ENCODE peak calls at places on chromosome 22, in nine cellular contexts. I is WTC11; O is naive thymus-derived CD4-positive, alpha-beta T cell; B is germinal center; P is NCI-H345; J is fibroblast of pulmonary artery; N is NCI-H1092; V is psoas muscle; T is HS-5. Y is an unnamed sample.

GRCh38 chr22:49643998-49644397 is 183.7 kb downstream of the BRD1 start:
- DNase-seq in I (no peak), O (no peak), B (no peak), P (no peak), J (no peak), N (no peak), V (no peak), T (no peak), Y (no peak)

GRCh38 chr22:38262051-38262795 is 10.6 kb downstream of the TMEM184B start:
- DNase-seq in I (peak), O (peak), B (peak), P (no peak), J (no peak), N (peak), V (peak), T (no peak), Y (no peak)

GRCh38 chr22:36097880-36098279 is 62.7 kb downstream of the APOL3 start:
- DNase-seq in I (no peak), O (no peak), B (no peak), P (no peak), J (no peak), N (no peak), V (no peak), T (no peak), Y (no peak)

GRCh38 chr22:49751968-49752597 is 75.6 kb downstream of the BRD1 start:
- DNase-seq in I (no peak), O (no peak), B (no peak), P (no peak), J (no peak), N (no peak), V (no peak), T (no peak), Y (no peak)

GRCh38 chr22:43824724-43825485 is 12.8 kb upstream of the EFCAB6 start:
- DNase-seq in I (no peak), O (no peak), B (no peak), P (no peak), J (no peak), N (no peak), V (peak), T (no peak), Y (no peak)

GRCh38 chr22:50008151-50009040 is 4.2 kb downstream of the IL17REL start:
- DNase-seq in I (no peak), O (no peak), B (no peak), P (peak), J (no peak), N (peak), V (no peak), T (no peak), Y (no peak)

GRCh38 chr22:19974233-19974861 is 32.7 kb upstream of the TXNRD2 start:
- DNase-seq in I (peak), O (no peak), B (peak), P (peak), J (peak), N (peak), V (no peak), T (no peak), Y (no peak)

GRCh38 chr22:48031589-48031988 is 1269.1 kb downstream of the TBC1D22A start:
- DNase-seq in I (no peak), O (no peak), B (no peak), P (no peak), J (no peak), N (no peak), V (no peak), T (no peak), Y (no peak)

GRCh38 chr22:35045451-35045850 is 20.5 kb upstream of the ISX start:
- DNase-seq in I (no peak), O (no peak), B (no peak), P (no peak), J (no peak), N (no peak), V (no peak), T (no peak), Y (no peak)

GRCh38 chr22:17569971-17570511 is 6.7 kb downstream of the SLC25A18 start:
- DNase-seq in I (no peak), O (no peak), B (no peak), P (no peak), J (peak), N (peak), V (no peak), T (no peak), Y (no peak)

GRCh38 chr22:17120281-17120680 is 879 bp downstream of the TMEM121B start:
- DNase-seq in I (peak), O (peak), B (peak), P (no peak), J (peak), N (no peak), V (peak), T (no peak), Y (no peak)

GRCh38 chr22:30444632-30445437 is 19.3 kb downstream of the MTFP1 start:
- DNase-seq in I (peak), O (peak), B (peak), P (peak), J (peak), N (peak), V (no peak), T (no peak), Y (no peak)

GRCh38 chr22:36714110-36714509 is 10.6 kb upstream of the CACNG2 start:
- DNase-seq in I (no peak), O (no peak), B (no peak), P (no peak), J (no peak), N (no peak), V (no peak), T (no peak), Y (no peak)

GRCh38 chr22:36986242-36986821 is 32.9 kb downstream of the TST start:
- DNase-seq in I (peak), O (peak), B (peak), P (no peak), J (no peak), N (no peak), V (no peak), T (no peak), Y (no peak)

GRCh38 chr22:46233231-46233630 is 16.9 kb downstream of the CDPF1 start:
- DNase-seq in I (no peak), O (no peak), B (no peak), P (no peak), J (peak), N (no peak), V (peak), T (no peak), Y (peak)

GRCh38 chr22:50530280-50530856 is 556 bp upstream of the TYMP start:
- DNase-seq in I (peak), O (peak), B (peak), P (peak), J (peak), N (no peak), V (peak), T (no peak), Y (peak)

GRCh38 chr22:24728790-24729637 is 45.5 kb downstream of the PIWIL3 start:
- DNase-seq in I (no peak), O (no peak), B (no peak), P (no peak), J (peak), N (no peak), V (no peak), T (no peak), Y (no peak)

GRCh38 chr22:44819966-44820631 is 67.7 kb downstream of the ARHGAP8 start:
- DNase-seq in I (no peak), O (no peak), B (no peak), P (no peak), J (no peak), N (no peak), V (no peak), T (no peak), Y (no peak)

GRCh38 chr22:20159088-20159487 is 8.2 kb upstream of the CCDC188 start:
- DNase-seq in I (peak), O (no peak), B (no peak), P (no peak), J (no peak), N (no peak), V (no peak), T (no peak), Y (no peak)